ENCODE peak calls at places on chromosomes 3 and 15, in ten cellular contexts. M, G, K, I, H, Q, A, N, Z and E are unnamed samples.
A peak's percentile ranks its signal among the peaks of the same experiment; 100 is the strongest.

GRCh38 chr3:54527953-54528352 is 399.9 kb downstream of the LRTM1 start:
- DNase-seq in Z (no peak), I (no peak), H (no peak), N (peak; percentile 48), G (peak; percentile 59), M (no peak), K (no peak), Q (no peak), A (peak; percentile 4), E (no peak)

GRCh38 chr15:96234109-96234892 is 96.2 kb upstream of the NR2F2 start:
- DNase-seq in A (peak; percentile 79), N (peak; percentile 79), I (no peak), H (peak; percentile 36), Q (peak; percentile 64), M (no peak), K (no peak), Z (no peak), G (peak; percentile 80), E (peak; percentile 52)

GRCh38 chr3:32398531-32398930 is 6.9 kb downstream of the CMTM7 start:
- DNase-seq in K (no peak), N (no peak), I (peak; percentile 79), M (no peak), Q (no peak), A (no peak), G (no peak), H (no peak), Z (no peak), E (no peak)

GRCh38 chr3:169144691-169145090 is 518.8 kb downstream of the MECOM start:
- DNase-seq in M (no peak), G (no peak), Q (no peak), I (no peak), N (no peak), K (no peak), Z (no peak), A (no peak), H (peak; percentile 63), E (peak; percentile 7)

GRCh38 chr3:104273046-104273649 is 1093.6 kb upstream of the ALCAM start:
- DNase-seq in Z (no peak), Q (peak; percentile 28), I (no peak), M (no peak), G (peak; percentile 49), A (peak; percentile 19), K (peak; percentile 11), N (peak; percentile 61), H (peak; percentile 44), E (peak; percentile 43)

GRCh38 chr3:98784666-98785600 is 21.8 kb downstream of the ST3GAL6 start:
- DNase-seq in M (no peak), N (peak; percentile 88), K (no peak), Q (peak; percentile 71), I (no peak), H (peak; percentile 85), A (peak; percentile 57), G (peak; percentile 57), Z (no peak), E (peak; percentile 85)

GRCh38 chr15:69713726-69714559 is 261.3 kb downstream of the RPLP1 start:
- DNase-seq in Z (peak; percentile 50), M (peak; percentile 76), K (peak; percentile 99), G (peak; percentile 25), H (peak; percentile 18), Q (no peak), A (no peak), I (no peak), N (no peak), E (no peak)

GRCh38 chr15:73723146-73723545 is 30.0 kb downstream of the INSYN1 start:
- DNase-seq in K (no peak), H (no peak), M (no peak), Q (no peak), N (no peak), I (no peak), A (no peak), G (no peak), Z (no peak), E (no peak)

GRCh38 chr3:105518806-105519418 is 152.2 kb downstream of the ALCAM start:
- DNase-seq in H (peak; percentile 71), M (no peak), N (peak; percentile 69), K (peak; percentile 39), G (peak; percentile 70), Q (peak; percentile 53), I (no peak), A (peak; percentile 46), Z (no peak), E (peak; percentile 60)

GRCh38 chr3:157079677-157080369 is 80.1 kb downstream of the CCNL1 start:
- DNase-seq in M (peak; percentile 42), Z (no peak), G (no peak), N (no peak), I (no peak), K (no peak), Q (no peak), A (no peak), H (no peak), E (no peak)

GRCh38 chr3:71489315-71489761 is 94.2 kb downstream of the FOXP1 start:
- DNase-seq in I (no peak), A (no peak), Q (no peak), G (no peak), H (no peak), K (no peak), Z (no peak), M (peak; percentile 63), N (no peak), E (no peak)

GRCh38 chr15:67021455-67021854 is 43.9 kb upstream of the SMAD3 start:
- DNase-seq in Q (no peak), N (no peak), K (no peak), I (no peak), H (peak; percentile 69), M (no peak), Z (no peak), A (no peak), G (no peak), E (no peak)

GRCh38 chr15:34241376-34242350 is 16.8 kb downstream of the EMC4 start:
- DNase-seq in I (no peak), M (no peak), Q (peak; percentile 58), N (peak; percentile 38), Z (no peak), K (peak; percentile 18), H (peak; percentile 78), A (no peak), G (peak; percentile 46), E (peak; percentile 47)

GRCh38 chr3:197216169-197216860 is 82.1 kb downstream of the DLG1 start:
- DNase-seq in M (no peak), N (peak; percentile 81), Z (no peak), I (no peak), Q (peak; percentile 53), K (no peak), A (peak; percentile 55), H (peak; percentile 42), G (peak; percentile 32), E (peak; percentile 78)

GRCh38 chr3:112979244-112979832 is 4.4 kb upstream of the CD200R1 start:
- DNase-seq in Q (peak; percentile 34), H (peak; percentile 37), N (peak; percentile 34), G (peak; percentile 43), Z (no peak), M (no peak), I (no peak), A (no peak), K (peak; percentile 26), E (peak; percentile 32)

GRCh38 chr3:168968611-168969010 is 694.9 kb downstream of the MECOM start:
- DNase-seq in M (no peak), I (no peak), H (no peak), N (peak; percentile 11), Z (no peak), A (no peak), G (no peak), K (no peak), Q (peak; percentile 7), E (no peak)

GRCh38 chr3:18223591-18224338 is 201.4 kb downstream of the SATB1 start:
- DNase-seq in Z (no peak), I (no peak), N (no peak), A (no peak), M (no peak), G (no peak), Q (no peak), H (no peak), K (no peak), E (no peak)

GRCh38 chr3:58200846-58201355 is 9.9 kb downstream of the DNASE1L3 start:
- DNase-seq in N (no peak), G (no peak), Z (no peak), Q (no peak), I (no peak), A (no peak), H (no peak), M (no peak), K (no peak), E (no peak)

GRCh38 chr3:4531478-4532025 is 38.4 kb downstream of the ITPR1 start:
- DNase-seq in G (peak; percentile 33), K (no peak), M (no peak), I (no peak), Q (no peak), N (no peak), H (peak; percentile 54), Z (no peak), A (no peak), E (peak; percentile 68)

GRCh38 chr3:66449411-66449931 is 51.4 kb downstream of the LRIG1 start:
- DNase-seq in Q (no peak), A (no peak), N (no peak), H (no peak), Z (no peak), G (no peak), K (no peak), M (no peak), I (no peak), E (no peak)

GRCh38 chr15:90869140-90869541 is 753 bp downstream of the FURIN start:
- DNase-seq in Q (no peak), A (no peak), M (no peak), I (no peak), G (no peak), K (no peak), H (no peak), Z (no peak), N (no peak), E (no peak)

GRCh38 chr15:38455096-38455495 is 1.2 kb downstream of the FAM98B start:
- DNase-seq in M (no peak), N (no peak), Q (peak; percentile 9), K (no peak), Z (no peak), A (no peak), G (no peak), I (no peak), H (peak; percentile 14), E (peak; percentile 3)

GRCh38 chr15:36363335-36363734 is 216.1 kb upstream of the CDIN1 start:
- DNase-seq in Z (no peak), G (peak; percentile 93), Q (peak; percentile 53), N (peak; percentile 86), A (peak; percentile 48), H (peak; percentile 9), I (no peak), M (no peak), K (no peak), E (peak; percentile 23)

GRCh38 chr3:190205739-190206138 is 85.0 kb upstream of the P3H2 start:
- DNase-seq in H (peak; percentile 96), G (peak; percentile 52), M (no peak), K (no peak), A (no peak), Q (peak; percentile 41), N (peak; percentile 44), I (no peak), Z (no peak), E (peak; percentile 69)

GRCh38 chr3:168116279-168116678 is 20.6 kb upstream of the GOLIM4 start:
- DNase-seq in Z (no peak), H (peak; percentile 26), K (no peak), G (no peak), I (peak; percentile 61), M (no peak), N (peak; percentile 68), A (no peak), Q (peak; percentile 6), E (peak; percentile 67)

GRCh38 chr3:127809611-127810010 is 12.7 kb downstream of the MGLL start:
- DNase-seq in G (no peak), Q (no peak), H (no peak), M (no peak), I (no peak), K (no peak), N (no peak), A (no peak), Z (no peak), E (no peak)

GRCh38 chr3:167734498-167735232 is at the start of gene PDCD10:
- DNase-seq in I (peak; percentile 99), M (peak; percentile 97), Q (peak; percentile 94), N (peak; percentile 97), Z (peak; percentile 94), G (peak; percentile 99), K (peak; percentile 99), H (peak; percentile 99), A (peak; percentile 96), E (peak; percentile 98)

GRCh38 chr3:102354818-102355515 is 79.8 kb upstream of the ZPLD1 start:
- DNase-seq in K (peak; percentile 21), Z (no peak), I (no peak), N (peak; percentile 2), A (no peak), M (no peak), G (peak; percentile 63), H (peak; percentile 94), Q (no peak), E (peak; percentile 85)